ENCODE peak calls at places on chromosomes 4 and X, in five cellular contexts. V is fibroblast of the conjunctiva, H is cardiac septum, O is ascending aorta, J is GM04503. F is an unnamed sample.

GRCh38 chr4:98662619-98663225 is 4.3 kb upstream of the TSPAN5 start:
- DNase-seq in V (no peak), J (no peak), O (no peak), H (no peak), F (no peak)

GRCh38 chr4:39410415-39410814 is 3.7 kb downstream of the KLB start:
- DNase-seq in V (no peak), O (no peak), J (no peak), H (no peak), F (no peak)

GRCh38 chrX:13188731-13189309 is 131.0 kb downstream of the ATXN3L start:
- DNase-seq in H (no peak), V (no peak), O (no peak), J (no peak), F (no peak)

GRCh38 chrX:55582447-55582846 is 40.8 kb upstream of the FOXR2 start:
- DNase-seq in V (no peak), H (no peak), J (no peak), O (no peak), F (no peak)

GRCh38 chr4:138901177-138901576 is 114.4 kb upstream of the NOCT start:
- DNase-seq in J (no peak), H (no peak), O (no peak), V (no peak), F (no peak)

GRCh38 chr4:123405212-123405856 is 8.7 kb downstream of the SPRY1 start:
- DNase-seq in O (no peak), J (no peak), V (no peak), H (no peak), F (no peak)

GRCh38 chr4:123444298-123444731 is 47.7 kb downstream of the SPRY1 start:
- DNase-seq in J (no peak), V (no peak), O (no peak), H (no peak), F (no peak)

GRCh38 chr4:105288121-105288520 is 141.4 kb downstream of the TET2 start:
- DNase-seq in O (no peak), J (no peak), V (no peak), H (no peak), F (no peak)

GRCh38 chr4:57037982-57038604 is 59.4 kb downstream of the POLR2B start:
- DNase-seq in V (no peak), J (no peak), H (no peak), O (peak), F (peak)

GRCh38 chr4:165016971-165017370 is 14.8 kb upstream of the TRIM60 start:
- DNase-seq in H (no peak), V (no peak), O (no peak), J (no peak), F (no peak)

GRCh38 chr4:145301386-145302080 is 121.1 kb upstream of the OTUD4 start:
- DNase-seq in H (no peak), O (no peak), J (no peak), V (no peak), F (no peak)

GRCh38 chrX:78104447-78105176 is 564 bp downstream of the PGK1 start:
- DNase-seq in O (peak), H (peak), V (peak), J (peak), F (peak)

GRCh38 chrX:152865232-152865920 is 32.5 kb upstream of the ZNF185 start:
- DNase-seq in J (no peak), O (no peak), V (no peak), H (no peak), F (no peak)

GRCh38 chrX:45050558-45050957 is 150.1 kb downstream of the DIPK2B start:
- DNase-seq in J (no peak), H (no peak), O (no peak), V (no peak), F (no peak)

GRCh38 chrX:25059273-25059672 is 43.5 kb upstream of the ARX start:
- DNase-seq in V (no peak), O (no peak), H (no peak), J (no peak), F (no peak)

GRCh38 chr4:100582146-100582545 is 64.3 kb upstream of the EMCN start:
- DNase-seq in H (no peak), O (no peak), J (no peak), V (no peak), F (no peak)

GRCh38 chr4:5710962-5711478 is at the start of gene EVC:
- DNase-seq in O (peak), J (no peak), V (peak), H (peak), F (peak)

GRCh38 chr4:57280481-57280880 is 170.3 kb upstream of the IGFBP7 start:
- DNase-seq in V (no peak), O (no peak), J (no peak), H (no peak), F (no peak)

GRCh38 chrX:34197946-34198345 is 65.8 kb upstream of the FAM47A start:
- DNase-seq in O (no peak), V (no peak), J (no peak), H (no peak), F (no peak)

GRCh38 chrX:39464253-39464652 is 633.5 kb downstream of the BCOR start:
- DNase-seq in V (no peak), J (no peak), O (no peak), H (no peak), F (no peak)

GRCh38 chrX:50638123-50638522 is 167.5 kb upstream of the DGKK start:
- DNase-seq in V (no peak), H (no peak), J (no peak), O (no peak), F (peak)

GRCh38 chr4:82044141-82044993 is 329.4 kb downstream of the HNRNPD start:
- DNase-seq in H (no peak), J (no peak), V (peak), O (peak), F (no peak)

GRCh38 chrX:106862972-106863688 is 40.0 kb downstream of the RIPPLY1 start:
- DNase-seq in V (no peak), O (no peak), H (no peak), J (no peak), F (no peak)

GRCh38 chr4:38856046-38856445 is 571 bp downstream of the TLR6 start:
- DNase-seq in V (no peak), J (no peak), H (no peak), O (no peak), F (no peak)

GRCh38 chr4:95155759-95156451 is 392.9 kb downstream of the UNC5C start:
- DNase-seq in V (peak), H (no peak), O (no peak), J (peak), F (peak)

GRCh38 chr4:166657261-166657660 is 577.0 kb downstream of the SPOCK3 start:
- DNase-seq in V (no peak), O (no peak), J (no peak), H (no peak), F (no peak)

GRCh38 chr4:181962321-181962720 is 280.9 kb upstream of the TENM3 start:
- DNase-seq in O (no peak), V (no peak), H (no peak), J (no peak), F (no peak)

GRCh38 chrX:120140293-120140981 is 18.0 kb upstream of the RHOXF2 start:
- DNase-seq in V (no peak), O (no peak), H (no peak), J (no peak), F (no peak)

F was measured in RCC 7860.